ENCODE peak calls at places on chromosomes 16 and 17, in seven cellular contexts. One of them, this sample, is unnamed.

GRCh38 chr17:11805952-11806351 is 191.3 kb downstream of the ZNF18 start:
- DNase-seq in AG10803: no peak
- DNase-seq in amniotic stem cell: no peak
- DNase-seq in A549: no peak
- DNase-seq in NCI-H774: no peak
- DNase-seq in fibroblast of mammary gland: no peak
- DNase-seq in activated gamma-delta T cell treated with Interleukin-2 at 50 U/mL for 16 hours: no peak
- DNase-seq in this sample: no peak

GRCh38 chr17:28478940-28479615 is 5.6 kb downstream of the SLC13A2 start:
- DNase-seq in NCI-H774: no peak
- DNase-seq in activated gamma-delta T cell treated with Interleukin-2 at 50 U/mL for 16 hours: no peak
- DNase-seq in amniotic stem cell: no peak
- DNase-seq in A549: no peak
- DNase-seq in AG10803: no peak
- DNase-seq in fibroblast of mammary gland: peak
- DNase-seq in this sample: peak

GRCh38 chr16:80369559-80369958 is 171.2 kb upstream of the DYNLRB2 start:
- DNase-seq in activated gamma-delta T cell treated with Interleukin-2 at 50 U/mL for 16 hours: no peak
- DNase-seq in fibroblast of mammary gland: peak
- DNase-seq in amniotic stem cell: peak
- DNase-seq in NCI-H774: no peak
- DNase-seq in AG10803: peak
- DNase-seq in A549: peak
- DNase-seq in this sample: peak

GRCh38 chr17:57602896-57603295 is 142.2 kb downstream of the CCDC182 start:
- DNase-seq in amniotic stem cell: no peak
- DNase-seq in fibroblast of mammary gland: no peak
- DNase-seq in AG10803: no peak
- DNase-seq in A549: no peak
- DNase-seq in NCI-H774: no peak
- DNase-seq in activated gamma-delta T cell treated with Interleukin-2 at 50 U/mL for 16 hours: no peak
- DNase-seq in this sample: no peak

GRCh38 chr17:79023886-79024771 is at the start of gene C1QTNF1:
- DNase-seq in NCI-H774: no peak
- DNase-seq in activated gamma-delta T cell treated with Interleukin-2 at 50 U/mL for 16 hours: peak
- DNase-seq in fibroblast of mammary gland: peak
- DNase-seq in amniotic stem cell: no peak
- DNase-seq in A549: peak
- DNase-seq in AG10803: no peak
- DNase-seq in this sample: no peak

GRCh38 chr16:1335211-1335971 is 1.9 kb downstream of the BAIAP3 start:
- DNase-seq in NCI-H774: no peak
- DNase-seq in amniotic stem cell: no peak
- DNase-seq in A549: no peak
- DNase-seq in AG10803: no peak
- DNase-seq in fibroblast of mammary gland: no peak
- DNase-seq in activated gamma-delta T cell treated with Interleukin-2 at 50 U/mL for 16 hours: no peak
- DNase-seq in this sample: no peak

GRCh38 chr17:77439382-77440013 is 298.7 kb downstream of the SEC14L1 start:
- DNase-seq in AG10803: peak
- DNase-seq in NCI-H774: no peak
- DNase-seq in activated gamma-delta T cell treated with Interleukin-2 at 50 U/mL for 16 hours: no peak
- DNase-seq in A549: no peak
- DNase-seq in fibroblast of mammary gland: no peak
- DNase-seq in amniotic stem cell: no peak
- DNase-seq in this sample: no peak

GRCh38 chr17:72569193-72569946 is 448.6 kb downstream of the SOX9 start:
- DNase-seq in AG10803: no peak
- DNase-seq in NCI-H774: peak
- DNase-seq in fibroblast of mammary gland: no peak
- DNase-seq in amniotic stem cell: no peak
- DNase-seq in A549: no peak
- DNase-seq in activated gamma-delta T cell treated with Interleukin-2 at 50 U/mL for 16 hours: no peak
- DNase-seq in this sample: no peak

GRCh38 chr16:2912330-2913199 is 834 bp downstream of the FLYWCH1 start:
- DNase-seq in fibroblast of mammary gland: peak
- DNase-seq in activated gamma-delta T cell treated with Interleukin-2 at 50 U/mL for 16 hours: no peak
- DNase-seq in A549: peak
- DNase-seq in AG10803: peak
- DNase-seq in NCI-H774: no peak
- DNase-seq in amniotic stem cell: peak
- DNase-seq in this sample: peak

GRCh38 chr16:71504901-71505300 is 15.8 kb upstream of the ZNF19 start:
- DNase-seq in AG10803: no peak
- DNase-seq in NCI-H774: no peak
- DNase-seq in amniotic stem cell: no peak
- DNase-seq in activated gamma-delta T cell treated with Interleukin-2 at 50 U/mL for 16 hours: no peak
- DNase-seq in fibroblast of mammary gland: no peak
- DNase-seq in A549: no peak
- DNase-seq in this sample: no peak

GRCh38 chr17:32497431-32498205 is 10.8 kb downstream of the CDK5R1 start:
- DNase-seq in A549: no peak
- DNase-seq in activated gamma-delta T cell treated with Interleukin-2 at 50 U/mL for 16 hours: no peak
- DNase-seq in NCI-H774: no peak
- DNase-seq in amniotic stem cell: no peak
- DNase-seq in AG10803: no peak
- DNase-seq in fibroblast of mammary gland: peak
- DNase-seq in this sample: peak

GRCh38 chr17:14296511-14296910 is 4.4 kb upstream of the HS3ST3B1 start:
- DNase-seq in A549: no peak
- DNase-seq in fibroblast of mammary gland: no peak
- DNase-seq in AG10803: no peak
- DNase-seq in NCI-H774: no peak
- DNase-seq in amniotic stem cell: no peak
- DNase-seq in activated gamma-delta T cell treated with Interleukin-2 at 50 U/mL for 16 hours: no peak
- DNase-seq in this sample: no peak

GRCh38 chr17:75688209-75688771 is 21.2 kb downstream of the SAP30BP start:
- DNase-seq in NCI-H774: no peak
- DNase-seq in AG10803: peak
- DNase-seq in fibroblast of mammary gland: no peak
- DNase-seq in activated gamma-delta T cell treated with Interleukin-2 at 50 U/mL for 16 hours: no peak
- DNase-seq in amniotic stem cell: no peak
- DNase-seq in A549: no peak
- DNase-seq in this sample: peak

GRCh38 chr16:27205436-27206065 is 2.2 kb downstream of the KDM8 start:
- DNase-seq in amniotic stem cell: no peak
- DNase-seq in A549: no peak
- DNase-seq in activated gamma-delta T cell treated with Interleukin-2 at 50 U/mL for 16 hours: no peak
- DNase-seq in NCI-H774: no peak
- DNase-seq in AG10803: no peak
- DNase-seq in fibroblast of mammary gland: no peak
- DNase-seq in this sample: no peak

GRCh38 chr16:15502041-15502725 is 67.8 kb downstream of the BMERB1 start:
- DNase-seq in activated gamma-delta T cell treated with Interleukin-2 at 50 U/mL for 16 hours: no peak
- DNase-seq in AG10803: peak
- DNase-seq in NCI-H774: no peak
- DNase-seq in amniotic stem cell: peak
- DNase-seq in A549: peak
- DNase-seq in fibroblast of mammary gland: peak
- DNase-seq in this sample: peak

GRCh38 chr17:79609616-79610150 is 1.2 kb downstream of the RBFOX3 start:
- DNase-seq in NCI-H774: no peak
- DNase-seq in A549: peak
- DNase-seq in AG10803: no peak
- DNase-seq in amniotic stem cell: no peak
- DNase-seq in fibroblast of mammary gland: no peak
- DNase-seq in activated gamma-delta T cell treated with Interleukin-2 at 50 U/mL for 16 hours: no peak
- DNase-seq in this sample: no peak

GRCh38 chr17:8832711-8833352 is 33.7 kb upstream of the MFSD6L start:
- DNase-seq in activated gamma-delta T cell treated with Interleukin-2 at 50 U/mL for 16 hours: peak
- DNase-seq in AG10803: no peak
- DNase-seq in amniotic stem cell: no peak
- DNase-seq in NCI-H774: peak
- DNase-seq in fibroblast of mammary gland: no peak
- DNase-seq in A549: no peak
- DNase-seq in this sample: no peak

GRCh38 chr16:69073181-69073669 is 32.2 kb upstream of the HAS3 start:
- DNase-seq in fibroblast of mammary gland: peak
- DNase-seq in A549: peak
- DNase-seq in activated gamma-delta T cell treated with Interleukin-2 at 50 U/mL for 16 hours: no peak
- DNase-seq in NCI-H774: no peak
- DNase-seq in amniotic stem cell: peak
- DNase-seq in AG10803: peak
- DNase-seq in this sample: peak

GRCh38 chr17:60269417-60269816 is 119.6 kb downstream of the CA4 start:
- DNase-seq in NCI-H774: no peak
- DNase-seq in amniotic stem cell: no peak
- DNase-seq in AG10803: no peak
- DNase-seq in activated gamma-delta T cell treated with Interleukin-2 at 50 U/mL for 16 hours: no peak
- DNase-seq in fibroblast of mammary gland: no peak
- DNase-seq in A549: no peak
- DNase-seq in this sample: no peak

GRCh38 chr16:66401610-66402009 is 25.5 kb upstream of the BEAN1 start:
- DNase-seq in fibroblast of mammary gland: no peak
- DNase-seq in activated gamma-delta T cell treated with Interleukin-2 at 50 U/mL for 16 hours: no peak
- DNase-seq in amniotic stem cell: no peak
- DNase-seq in A549: no peak
- DNase-seq in AG10803: no peak
- DNase-seq in NCI-H774: no peak
- DNase-seq in this sample: no peak

GRCh38 chr16:11499295-11500089 is 87.2 kb downstream of the LITAF start:
- DNase-seq in AG10803: no peak
- DNase-seq in fibroblast of mammary gland: no peak
- DNase-seq in amniotic stem cell: no peak
- DNase-seq in A549: peak
- DNase-seq in activated gamma-delta T cell treated with Interleukin-2 at 50 U/mL for 16 hours: no peak
- DNase-seq in NCI-H774: no peak
- DNase-seq in this sample: no peak

GRCh38 chr16:4371481-4372314 is at the start of gene VASN:
- DNase-seq in AG10803: peak
- DNase-seq in fibroblast of mammary gland: peak
- DNase-seq in amniotic stem cell: no peak
- DNase-seq in activated gamma-delta T cell treated with Interleukin-2 at 50 U/mL for 16 hours: peak
- DNase-seq in NCI-H774: peak
- DNase-seq in A549: peak
- DNase-seq in this sample: peak

GRCh38 chr16:4293822-4294457 is 21.1 kb upstream of the TFAP4 start:
- DNase-seq in fibroblast of mammary gland: peak
- DNase-seq in A549: peak
- DNase-seq in AG10803: peak
- DNase-seq in amniotic stem cell: peak
- DNase-seq in NCI-H774: peak
- DNase-seq in activated gamma-delta T cell treated with Interleukin-2 at 50 U/mL for 16 hours: no peak
- DNase-seq in this sample: peak

GRCh38 chr17:48646183-48647102 is 20.3 kb upstream of the HOXB9 start:
- DNase-seq in NCI-H774: peak
- DNase-seq in activated gamma-delta T cell treated with Interleukin-2 at 50 U/mL for 16 hours: no peak
- DNase-seq in AG10803: peak
- DNase-seq in amniotic stem cell: no peak
- DNase-seq in fibroblast of mammary gland: no peak
- DNase-seq in A549: peak
- DNase-seq in this sample: no peak

GRCh38 chr16:85798283-85798776 is 1.0 kb downstream of the EMC8 start:
- DNase-seq in NCI-H774: no peak
- DNase-seq in fibroblast of mammary gland: no peak
- DNase-seq in AG10803: no peak
- DNase-seq in A549: peak
- DNase-seq in amniotic stem cell: no peak
- DNase-seq in activated gamma-delta T cell treated with Interleukin-2 at 50 U/mL for 16 hours: no peak
- DNase-seq in this sample: no peak

GRCh38 chr16:86921289-86921688 is 342.9 kb downstream of the FOXL1 start:
- DNase-seq in A549: no peak
- DNase-seq in activated gamma-delta T cell treated with Interleukin-2 at 50 U/mL for 16 hours: no peak
- DNase-seq in NCI-H774: no peak
- DNase-seq in AG10803: no peak
- DNase-seq in fibroblast of mammary gland: no peak
- DNase-seq in amniotic stem cell: no peak
- DNase-seq in this sample: no peak

GRCh38 chr16:1172651-1173050 is 19.7 kb downstream of the CACNA1H start:
- DNase-seq in A549: no peak
- DNase-seq in NCI-H774: no peak
- DNase-seq in amniotic stem cell: no peak
- DNase-seq in fibroblast of mammary gland: no peak
- DNase-seq in activated gamma-delta T cell treated with Interleukin-2 at 50 U/mL for 16 hours: no peak
- DNase-seq in AG10803: no peak
- DNase-seq in this sample: no peak

GRCh38 chr17:6011241-6011640 is 58.9 kb upstream of the WSCD1 start:
- DNase-seq in fibroblast of mammary gland: no peak
- DNase-seq in amniotic stem cell: no peak
- DNase-seq in AG10803: no peak
- DNase-seq in activated gamma-delta T cell treated with Interleukin-2 at 50 U/mL for 16 hours: no peak
- DNase-seq in NCI-H774: no peak
- DNase-seq in A549: no peak
- DNase-seq in this sample: no peak

GRCh38 chr16:4021070-4021779 is 95.0 kb downstream of the ADCY9 start:
- DNase-seq in AG10803: no peak
- DNase-seq in fibroblast of mammary gland: no peak
- DNase-seq in activated gamma-delta T cell treated with Interleukin-2 at 50 U/mL for 16 hours: no peak
- DNase-seq in A549: no peak
- DNase-seq in NCI-H774: peak
- DNase-seq in amniotic stem cell: no peak
- DNase-seq in this sample: no peak

GRCh38 chr16:57502048-57502775 is 15.9 kb upstream of the DOK4 start:
- DNase-seq in amniotic stem cell: no peak
- DNase-seq in AG10803: no peak
- DNase-seq in activated gamma-delta T cell treated with Interleukin-2 at 50 U/mL for 16 hours: no peak
- DNase-seq in A549: no peak
- DNase-seq in NCI-H774: peak
- DNase-seq in fibroblast of mammary gland: no peak
- DNase-seq in this sample: no peak

GRCh38 chr17:12985431-12986285 is 32.2 kb downstream of the ELAC2 start:
- DNase-seq in A549: no peak
- DNase-seq in activated gamma-delta T cell treated with Interleukin-2 at 50 U/mL for 16 hours: no peak
- DNase-seq in AG10803: peak
- DNase-seq in NCI-H774: no peak
- DNase-seq in fibroblast of mammary gland: peak
- DNase-seq in amniotic stem cell: no peak
- DNase-seq in this sample: peak

GRCh38 chr17:42683407-42684031 is 1.2 kb downstream of the CNTNAP1 start:
- DNase-seq in fibroblast of mammary gland: peak
- DNase-seq in NCI-H774: no peak
- DNase-seq in activated gamma-delta T cell treated with Interleukin-2 at 50 U/mL for 16 hours: no peak
- DNase-seq in AG10803: no peak
- DNase-seq in A549: no peak
- DNase-seq in amniotic stem cell: no peak
- DNase-seq in this sample: peak

GRCh38 chr17:59827721-59828477 is 64.8 kb downstream of the TUBD1 start:
- DNase-seq in NCI-H774: no peak
- DNase-seq in activated gamma-delta T cell treated with Interleukin-2 at 50 U/mL for 16 hours: no peak
- DNase-seq in A549: no peak
- DNase-seq in fibroblast of mammary gland: no peak
- DNase-seq in amniotic stem cell: no peak
- DNase-seq in AG10803: no peak
- DNase-seq in this sample: peak

GRCh38 chr17:59439711-59440110 is 108.3 kb downstream of the YPEL2 start:
- DNase-seq in amniotic stem cell: no peak
- DNase-seq in A549: no peak
- DNase-seq in activated gamma-delta T cell treated with Interleukin-2 at 50 U/mL for 16 hours: no peak
- DNase-seq in AG10803: no peak
- DNase-seq in NCI-H774: no peak
- DNase-seq in fibroblast of mammary gland: no peak
- DNase-seq in this sample: no peak

GRCh38 chr16:88697831-88698693 is 8.1 kb downstream of the RNF166 start:
- DNase-seq in A549: no peak
- DNase-seq in amniotic stem cell: no peak
- DNase-seq in fibroblast of mammary gland: no peak
- DNase-seq in activated gamma-delta T cell treated with Interleukin-2 at 50 U/mL for 16 hours: no peak
- DNase-seq in NCI-H774: no peak
- DNase-seq in AG10803: no peak
- DNase-seq in this sample: no peak

GRCh38 chr17:39196191-39196819 is 1.2 kb downstream of the CACNB1 start:
- DNase-seq in amniotic stem cell: no peak
- DNase-seq in activated gamma-delta T cell treated with Interleukin-2 at 50 U/mL for 16 hours: no peak
- DNase-seq in AG10803: peak
- DNase-seq in fibroblast of mammary gland: no peak
- DNase-seq in NCI-H774: no peak
- DNase-seq in A549: no peak
- DNase-seq in this sample: no peak

GRCh38 chr16:85175724-85176233 is 63.5 kb upstream of the CIBAR2 start:
- DNase-seq in activated gamma-delta T cell treated with Interleukin-2 at 50 U/mL for 16 hours: no peak
- DNase-seq in fibroblast of mammary gland: no peak
- DNase-seq in AG10803: no peak
- DNase-seq in NCI-H774: no peak
- DNase-seq in amniotic stem cell: no peak
- DNase-seq in A549: no peak
- DNase-seq in this sample: no peak

GRCh38 chr17:7912927-7913524 is 3.1 kb downstream of the RNF227 start:
- DNase-seq in fibroblast of mammary gland: peak
- DNase-seq in AG10803: peak
- DNase-seq in A549: peak
- DNase-seq in NCI-H774: peak
- DNase-seq in amniotic stem cell: no peak
- DNase-seq in activated gamma-delta T cell treated with Interleukin-2 at 50 U/mL for 16 hours: peak
- DNase-seq in this sample: peak